ENCODE peak calls at places on chromosomes 1 and 21, in eight cellular contexts. One of them, this sample, is unnamed. For H3K4me1, the result is how much of the 10 kb centered on the place peaks cover.

GRCh38 chr1:52904590-52905375 is 16.8 kb downstream of the ECHDC2 start:
- DNase-seq in IMR-90: no peak
- DNase-seq in spleen: no peak
- DNase-seq in ovary: no peak
- DNase-seq in body of pancreas: no peak
- DNase-seq in Peyer's patch: no peak
- DNase-seq in sigmoid colon: no peak
- DNase-seq in thyroid gland: peak
- DNase-seq in this sample: no peak

GRCh38 chr1:154767315-154768240 is 102.5 kb downstream of the KCNN3 start:
- DNase-seq in body of pancreas: no peak
- DNase-seq in Peyer's patch: no peak
- DNase-seq in IMR-90: peak
- DNase-seq in spleen: peak
- DNase-seq in thyroid gland: no peak
- DNase-seq in ovary: no peak
- DNase-seq in sigmoid colon: peak
- DNase-seq in this sample: no peak

GRCh38 chr1:228397454-228397786 is 9.2 kb downstream of the TRIM11 start:
- DNase-seq in IMR-90: no peak
- DNase-seq in sigmoid colon: no peak
- DNase-seq in body of pancreas: no peak
- DNase-seq in thyroid gland: peak
- DNase-seq in Peyer's patch: no peak
- DNase-seq in ovary: no peak
- DNase-seq in spleen: peak
- DNase-seq in this sample: no peak

GRCh38 chr21:24938592-24938991 is 668.7 kb downstream of the MRPL39 start:
- DNase-seq in body of pancreas: no peak
- DNase-seq in spleen: no peak
- DNase-seq in ovary: no peak
- DNase-seq in sigmoid colon: no peak
- DNase-seq in thyroid gland: no peak
- DNase-seq in IMR-90: no peak
- DNase-seq in Peyer's patch: no peak
- DNase-seq in this sample: no peak

GRCh38 chr1:113874017-113874879 is 2.7 kb upstream of the PTPN22 start:
- DNase-seq in Peyer's patch: no peak
- DNase-seq in body of pancreas: peak
- DNase-seq in thyroid gland: no peak
- DNase-seq in sigmoid colon: no peak
- DNase-seq in spleen: no peak
- DNase-seq in ovary: no peak
- DNase-seq in IMR-90: peak
- DNase-seq in this sample: no peak

GRCh38 chr1:157073944-157074685 is 25.5 kb downstream of the ETV3L start:
- DNase-seq in spleen: peak
- DNase-seq in sigmoid colon: peak
- DNase-seq in ovary: peak
- DNase-seq in thyroid gland: peak
- DNase-seq in body of pancreas: peak
- DNase-seq in IMR-90: peak
- DNase-seq in Peyer's patch: peak
- DNase-seq in this sample: peak

GRCh38 chr1:181919729-181919991 is 141.9 kb downstream of the ZNF648 start:
- DNase-seq in ovary: no peak
- DNase-seq in thyroid gland: no peak
- DNase-seq in sigmoid colon: no peak
- DNase-seq in spleen: no peak
- DNase-seq in IMR-90: no peak
- DNase-seq in body of pancreas: no peak
- DNase-seq in Peyer's patch: no peak
- DNase-seq in this sample: no peak

GRCh38 chr21:38917045-38917774 is 111.5 kb downstream of the ETS2 start:
- DNase-seq in ovary: no peak
- DNase-seq in spleen: no peak
- DNase-seq in Peyer's patch: peak
- DNase-seq in body of pancreas: no peak
- DNase-seq in thyroid gland: no peak
- DNase-seq in sigmoid colon: peak
- DNase-seq in IMR-90: no peak
- DNase-seq in this sample: no peak

GRCh38 chr1:224045556-224045955 is 68.4 kb upstream of the FBXO28 start:
- DNase-seq in spleen: no peak
- DNase-seq in IMR-90: no peak
- DNase-seq in Peyer's patch: no peak
- DNase-seq in ovary: no peak
- DNase-seq in sigmoid colon: no peak
- DNase-seq in thyroid gland: no peak
- DNase-seq in body of pancreas: no peak
- DNase-seq in this sample: no peak

GRCh38 chr1:86704972-86705632 is 726 bp downstream of the SH3GLB1 start:
- DNase-seq in sigmoid colon: peak
- DNase-seq in body of pancreas: peak
- DNase-seq in spleen: no peak
- DNase-seq in thyroid gland: peak
- DNase-seq in IMR-90: peak
- DNase-seq in ovary: peak
- DNase-seq in Peyer's patch: peak
- DNase-seq in this sample: peak

GRCh38 chr1:51290489-51290847 is 39.9 kb downstream of the TTC39A start:
- DNase-seq in sigmoid colon: no peak
- DNase-seq in ovary: no peak
- DNase-seq in body of pancreas: no peak
- DNase-seq in Peyer's patch: no peak
- DNase-seq in spleen: no peak
- DNase-seq in IMR-90: no peak
- DNase-seq in thyroid gland: no peak
- DNase-seq in this sample: no peak

GRCh38 chr1:17513131-17513530 is 26.4 kb upstream of the ARHGEF10L start:
- DNase-seq in IMR-90: no peak
- DNase-seq in ovary: no peak
- DNase-seq in sigmoid colon: no peak
- DNase-seq in thyroid gland: no peak
- DNase-seq in body of pancreas: no peak
- DNase-seq in spleen: no peak
- DNase-seq in Peyer's patch: no peak
- DNase-seq in this sample: no peak

GRCh38 chr1:235673981-235674380 is 24.4 kb upstream of the GNG4 start:
- DNase-seq in sigmoid colon: no peak
- DNase-seq in IMR-90: no peak
- DNase-seq in spleen: no peak
- DNase-seq in body of pancreas: no peak
- DNase-seq in Peyer's patch: no peak
- DNase-seq in ovary: no peak
- DNase-seq in thyroid gland: no peak
- DNase-seq in this sample: no peak

GRCh38 chr21:33403128-33403785 is at the start of gene IFNGR2:
- DNase-seq in ovary: peak
- DNase-seq in sigmoid colon: peak
- DNase-seq in thyroid gland: peak
- DNase-seq in body of pancreas: peak
- DNase-seq in IMR-90: no peak
- DNase-seq in spleen: peak
- DNase-seq in Peyer's patch: peak
- DNase-seq in this sample: peak

GRCh38 chr1:161069201-161069685 is 448 bp downstream of the ARHGAP30 start:
- DNase-seq in Peyer's patch: no peak
- DNase-seq in spleen: no peak
- DNase-seq in sigmoid colon: no peak
- DNase-seq in thyroid gland: no peak
- DNase-seq in ovary: no peak
- DNase-seq in IMR-90: no peak
- DNase-seq in body of pancreas: no peak
- DNase-seq in this sample: no peak

GRCh38 chr1:16156848-16157495 is 1.1 kb upstream of the EPHA2 start:
- DNase-seq in ovary: no peak
- DNase-seq in Peyer's patch: no peak
- DNase-seq in IMR-90: peak
- DNase-seq in thyroid gland: no peak
- DNase-seq in sigmoid colon: no peak
- DNase-seq in spleen: no peak
- DNase-seq in body of pancreas: no peak
- DNase-seq in this sample: no peak

GRCh38 chr1:96722161-96722908 is 751 bp downstream of the PTBP2 start:
- DNase-seq in spleen: peak
- DNase-seq in IMR-90: peak
- DNase-seq in thyroid gland: peak
- DNase-seq in Peyer's patch: peak
- DNase-seq in body of pancreas: peak
- DNase-seq in sigmoid colon: peak
- DNase-seq in ovary: peak
- DNase-seq in this sample: peak

GRCh38 chr1:66552287-66552686 is 18.3 kb downstream of the SGIP1 start:
- DNase-seq in thyroid gland: no peak
- DNase-seq in ovary: no peak
- DNase-seq in spleen: no peak
- DNase-seq in body of pancreas: no peak
- DNase-seq in sigmoid colon: no peak
- DNase-seq in Peyer's patch: no peak
- DNase-seq in IMR-90: no peak
- DNase-seq in this sample: no peak

DNA sequence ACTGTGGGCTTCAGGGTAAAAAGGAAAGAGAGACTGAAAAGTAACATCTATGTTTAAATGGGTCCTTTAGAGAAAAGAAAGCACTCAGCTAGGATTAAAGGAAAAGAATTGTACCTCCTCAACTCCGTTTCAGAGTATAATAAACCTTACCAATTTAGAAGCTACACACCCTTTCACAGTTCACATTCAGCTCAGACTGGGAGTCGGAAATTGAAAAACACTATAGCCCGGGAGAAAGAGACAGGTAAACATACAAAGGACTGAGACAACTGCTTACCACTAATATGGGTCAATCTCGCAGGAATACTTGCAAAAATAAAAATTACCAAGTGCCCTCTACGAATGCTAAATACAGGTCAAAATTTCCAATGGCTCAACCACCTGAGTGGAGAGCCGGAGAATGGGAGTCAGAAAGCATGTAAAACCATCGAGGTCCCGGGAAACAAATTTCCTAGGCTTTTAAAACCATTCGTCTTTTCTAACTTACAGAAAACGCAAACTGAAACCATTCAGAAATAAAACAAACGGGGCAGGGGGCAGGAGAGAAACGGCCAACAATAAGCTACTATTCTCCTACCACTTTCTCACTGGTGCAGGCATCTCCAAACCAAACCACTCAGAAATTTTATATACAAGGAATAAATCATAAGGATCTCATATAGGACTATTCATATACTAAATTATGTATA is 136.7 kb downstream of the RERE start:
- DNase-seq in spleen: no peak
- DNase-seq in IMR-90: no peak
- DNase-seq in thyroid gland: no peak
- DNase-seq in ovary: no peak
- DNase-seq in Peyer's patch: no peak
- DNase-seq in body of pancreas: no peak
- DNase-seq in sigmoid colon: no peak
- DNase-seq in this sample: no peak
- H3K27ac ChIP-seq in spleen: no peak
- H3K27ac ChIP-seq in IMR-90: no peak
- H3K27ac ChIP-seq in thyroid gland: no peak
- H3K27ac ChIP-seq in ovary: no peak
- H3K27ac ChIP-seq in Peyer's patch: peak
- H3K27ac ChIP-seq in body of pancreas: peak
- H3K27ac ChIP-seq in sigmoid colon: peak
- H3K27ac ChIP-seq in this sample: no peak

DNA sequence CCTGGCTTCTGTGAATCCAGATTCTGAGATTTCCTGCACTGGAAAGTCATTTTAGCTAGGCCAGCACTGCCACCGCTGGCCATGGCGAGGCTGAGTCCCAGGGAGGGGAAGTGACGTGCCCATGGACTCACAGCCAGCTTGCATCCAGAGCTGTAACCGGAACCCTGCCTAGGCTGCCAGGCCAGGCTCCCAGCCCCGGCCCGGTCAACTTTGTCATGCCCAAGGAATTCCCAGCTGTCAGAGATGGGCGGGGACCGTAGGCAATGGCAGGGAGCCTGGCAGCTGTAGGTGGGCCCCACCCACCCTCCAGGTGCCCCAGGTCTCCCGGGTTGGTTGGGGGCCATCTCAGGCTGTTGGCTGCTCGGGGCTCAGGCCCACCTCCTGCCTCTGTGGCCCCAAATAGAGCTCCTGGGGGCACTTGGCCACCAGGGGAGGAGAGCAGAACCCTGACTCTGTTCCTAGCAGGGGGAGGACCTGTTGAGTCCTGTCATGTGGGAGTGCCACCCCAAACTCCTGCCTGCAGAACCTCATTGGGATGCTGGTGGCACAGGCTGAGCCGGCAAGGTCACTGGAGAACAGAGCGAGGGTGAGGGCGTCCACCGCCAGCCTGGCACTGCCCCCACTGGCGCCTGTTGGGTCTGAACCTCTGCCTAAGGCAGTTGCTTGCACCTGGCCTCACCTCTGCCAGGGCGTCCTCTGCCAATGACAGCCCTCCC is 57.8 kb downstream of the FOXO6 start:
- DNase-seq in body of pancreas: peak
- DNase-seq in thyroid gland: peak
- DNase-seq in ovary: no peak
- DNase-seq in IMR-90: peak
- DNase-seq in spleen: peak
- DNase-seq in Peyer's patch: peak
- DNase-seq in sigmoid colon: peak
- DNase-seq in this sample: peak
- TF ChIP-seq CTCF in body of pancreas: peak
- TF ChIP-seq CTCF in thyroid gland: no peak
- TF ChIP-seq CTCF in ovary: no peak
- TF ChIP-seq CTCF in IMR-90: no peak
- TF ChIP-seq CTCF in spleen: no peak
- TF ChIP-seq CTCF in Peyer's patch: no peak
- TF ChIP-seq CTCF in sigmoid colon: no peak
- TF ChIP-seq CTCF in this sample: peak

DNA sequence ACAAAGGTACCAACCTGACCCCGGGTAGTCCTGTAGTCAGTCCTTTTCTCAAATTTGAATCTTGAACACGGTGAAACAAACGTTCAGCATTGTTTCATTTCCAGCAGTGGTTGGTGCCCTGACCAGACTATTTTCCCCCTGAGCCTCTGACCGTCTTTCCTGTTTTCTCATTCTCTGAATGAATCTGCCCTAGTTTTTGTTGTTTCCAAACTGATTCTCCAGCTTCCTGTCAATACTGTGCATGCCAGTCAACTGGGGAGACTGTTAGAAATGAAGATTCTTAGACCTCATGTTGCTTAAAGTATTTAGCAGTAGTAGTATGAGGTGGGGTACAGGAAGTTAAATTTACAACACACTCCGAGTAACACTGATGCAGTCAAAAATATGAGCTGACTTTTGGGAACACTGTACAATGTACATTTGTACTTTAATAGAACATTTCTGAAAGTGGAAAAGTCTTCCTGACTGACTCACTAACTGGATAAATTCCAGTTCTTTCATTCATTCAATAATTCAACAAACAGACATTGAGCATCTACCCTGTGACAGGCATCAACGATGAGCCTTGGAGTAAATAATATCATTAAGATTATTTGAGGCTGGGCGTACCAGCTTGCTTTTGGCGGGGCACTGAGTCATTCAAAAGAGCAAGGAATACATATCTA is 26.0 kb upstream of the ZRANB2 start:
- DNase-seq in body of pancreas: no peak
- DNase-seq in thyroid gland: no peak
- DNase-seq in IMR-90: no peak
- DNase-seq in sigmoid colon: no peak
- DNase-seq in spleen: no peak
- DNase-seq in Peyer's patch: no peak
- DNase-seq in ovary: no peak
- DNase-seq in this sample: no peak
- H3K4me1 ChIP-seq in body of pancreas: under half
- H3K4me1 ChIP-seq in thyroid gland: under half
- H3K4me1 ChIP-seq in IMR-90: under half
- H3K4me1 ChIP-seq in sigmoid colon: under half
- H3K4me1 ChIP-seq in spleen: under half
- H3K4me1 ChIP-seq in Peyer's patch: under half
- H3K4me1 ChIP-seq in ovary: under half
- H3K4me1 ChIP-seq in this sample: under half

GRCh38 chr21:43020177-43020576 is 45.8 kb downstream of the PKNOX1 start:
- DNase-seq in spleen: no peak
- DNase-seq in sigmoid colon: no peak
- DNase-seq in Peyer's patch: no peak
- DNase-seq in ovary: no peak
- DNase-seq in IMR-90: no peak
- DNase-seq in thyroid gland: no peak
- DNase-seq in body of pancreas: no peak
- DNase-seq in this sample: no peak
- H3K27ac ChIP-seq in spleen: no peak
- H3K27ac ChIP-seq in sigmoid colon: no peak
- H3K27ac ChIP-seq in Peyer's patch: no peak
- H3K27ac ChIP-seq in ovary: no peak
- H3K27ac ChIP-seq in IMR-90: no peak
- H3K27ac ChIP-seq in thyroid gland: peak
- H3K27ac ChIP-seq in body of pancreas: no peak
- H3K27ac ChIP-seq in this sample: no peak